ENCODE peak calls at places on chromosomes 7 and 10, in seven cellular contexts. G is MCF 10A; I is GDM1; K is KG1; R is fibroblast of the aortic adventitia; C is stimulated activated CD8-positive, alpha-beta memory T cell treated with anti-CD3 and anti-CD28 coated beads, Interleukin-12 subunit alpha, Interleukin-12 subunit beta, amount 100 ng/mL, for 4 hours; Y is caudate nucleus. T is an unnamed sample.

GRCh38 chr10:121956111-121957061 is 18.6 kb downstream of the NSMCE4A start:
- DNase-seq in G (peak), I (no peak), K (no peak), R (peak), C (no peak), Y (no peak), T (no peak)

GRCh38 chr10:86339226-86339865 is 27.2 kb downstream of the GRID1 start:
- DNase-seq in G (no peak), I (no peak), K (no peak), R (no peak), C (no peak), Y (no peak), T (no peak)

GRCh38 chr10:122464575-122464974 is 3.2 kb downstream of the HTRA1 start:
- DNase-seq in G (no peak), I (no peak), K (no peak), R (no peak), C (no peak), Y (no peak), T (no peak)

GRCh38 chr7:46751471-46751870 is 830.4 kb upstream of the IGFBP3 start:
- DNase-seq in G (no peak), I (no peak), K (no peak), R (no peak), C (no peak), Y (no peak), T (no peak)

GRCh38 chr7:72785166-72785955 is 42.6 kb downstream of the TYW1B start:
- DNase-seq in G (no peak), I (no peak), K (no peak), R (peak), C (no peak), Y (no peak), T (no peak)

GRCh38 chr10:74816824-74817498 is 9.4 kb upstream of the KAT6B start:
- DNase-seq in G (no peak), I (no peak), K (no peak), R (no peak), C (no peak), Y (no peak), T (no peak)

GRCh38 chr7:92763636-92764423 is 72.5 kb downstream of the CDK6 start:
- DNase-seq in G (peak), I (no peak), K (no peak), R (peak), C (no peak), Y (no peak), T (peak)

GRCh38 chr10:99917963-99918825 is 91.6 kb downstream of the DNMBP start:
- DNase-seq in G (no peak), I (no peak), K (no peak), R (peak), C (no peak), Y (no peak), T (peak)